ENCODE peak calls at places on chromosomes 11 and 22, in four cellular contexts. J is AML-193; W is activated naive CD4-positive, alpha-beta T cell treated with Interleukin-2 at 50 U/mL for 16 hours; M is pancreas. L is an unnamed sample.
A peak's percentile ranks its signal among the peaks of the same experiment; 100 is the strongest.

GRCh38 chr11:95891423-95892177 is 32.3 kb downstream of the MTMR2 start:
- DNase-seq in J (no peak), W (no peak), M (no peak), L (no peak)

GRCh38 chr11:27216268-27217149 is 146.5 kb downstream of the CCDC34 start:
- DNase-seq in J (no peak), W (no peak), M (peak; percentile 61), L (peak; percentile 94)

GRCh38 chr11:64088159-64089026 is 52.7 kb downstream of the FLRT1 start:
- DNase-seq in J (no peak), W (peak; percentile 4), M (no peak), L (peak; percentile 54)

GRCh38 chr11:17985517-17985916 is 27.3 kb downstream of the SERGEF start:
- DNase-seq in J (no peak), W (no peak), M (peak; percentile 20), L (no peak)

GRCh38 chr11:89381094-89381493 is 110.1 kb downstream of the NOX4 start:
- DNase-seq in J (no peak), W (no peak), M (no peak), L (no peak)

GRCh38 chr11:113393501-113393985 is 6.0 kb downstream of the ANKK1 start:
- DNase-seq in J (no peak), W (no peak), M (no peak), L (no peak)

GRCh38 chr11:29120329-29120695 is 896.5 kb downstream of the KCNA4 start:
- DNase-seq in J (no peak), W (no peak), M (no peak), L (no peak)

GRCh38 chr22:31726692-31727091 is 23.2 kb downstream of the PRR14L start:
- DNase-seq in J (no peak), W (no peak), M (no peak), L (no peak)

GRCh38 chr11:91199866-91200265 is 977.0 kb upstream of the CHORDC1 start:
- DNase-seq in J (no peak), W (no peak), M (no peak), L (no peak)

GRCh38 chr22:44916281-44917231 is 93.2 kb downstream of the PHF21B start:
- DNase-seq in J (no peak), W (no peak), M (no peak), L (no peak)

GRCh38 chr11:95282337-95282751 is 51.3 kb upstream of the SESN3 start:
- DNase-seq in J (peak; percentile 79), W (no peak), M (peak; percentile 3), L (no peak)

GRCh38 chr11:91513734-91514133 is 710.9 kb upstream of the FAT3 start:
- DNase-seq in J (no peak), W (no peak), M (no peak), L (no peak)

GRCh38 chr11:22189660-22190059 is 3.2 kb upstream of the ANO5 start:
- DNase-seq in J (no peak), W (no peak), M (no peak), L (no peak)

GRCh38 chr22:17237031-17237668 is 17.9 kb upstream of the ADA2 start:
- DNase-seq in J (no peak), W (no peak), M (no peak), L (no peak)

GRCh38 chr11:112477929-112478317 is 217.3 kb upstream of the PLET1 start:
- DNase-seq in J (no peak), W (no peak), M (no peak), L (no peak)

GRCh38 chr11:121048464-121049233 is 24.7 kb downstream of the TBCEL start:
- DNase-seq in J (no peak), W (no peak), M (no peak), L (no peak)

GRCh38 chr11:112697371-112697770 is 263.8 kb upstream of the NCAM1 start:
- DNase-seq in J (no peak), W (no peak), M (no peak), L (no peak)

GRCh38 chr11:77299528-77299993 is 1.9 kb downstream of the GDPD4 start:
- DNase-seq in J (no peak), W (no peak), M (no peak), L (no peak)

GRCh38 chr11:102669664-102670063 is 35.9 kb downstream of the MMP27 start:
- DNase-seq in J (no peak), W (no peak), M (no peak), L (no peak)

GRCh38 chr22:35766654-35767580 is 49.2 kb downstream of the APOL5 start:
- DNase-seq in J (no peak), W (no peak), M (no peak), L (no peak)

GRCh38 chr11:57427692-57428082 is 766 bp upstream of the SLC43A3 start:
- DNase-seq in J (no peak), W (no peak), M (peak; percentile 24), L (peak; percentile 86)

GRCh38 chr11:66328307-66329144 is 7.7 kb downstream of the RIN1 start:
- DNase-seq in J (peak; percentile 55), W (peak; percentile 83), M (peak; percentile 60), L (peak; percentile 91)

GRCh38 chr11:118291453-118291852 is 13.1 kb upstream of the CD3E start:
- DNase-seq in J (no peak), W (no peak), M (no peak), L (no peak)

GRCh38 chr11:79237111-79237510 is 203.7 kb downstream of the TENM4 start:
- DNase-seq in J (no peak), W (no peak), M (no peak), L (no peak)

GRCh38 chr11:99422581-99423434 is 402.1 kb downstream of the CNTN5 start:
- DNase-seq in J (no peak), W (no peak), M (no peak), L (no peak)

GRCh38 chr11:64568584-64569140 is 22.4 kb upstream of the SLC22A12 start:
- DNase-seq in J (no peak), W (no peak), M (no peak), L (no peak)

GRCh38 chr11:68120212-68121066 is 749 bp downstream of the CHKA start:
- DNase-seq in J (no peak), W (peak; percentile 35), M (peak; percentile 59), L (peak; percentile 85)

GRCh38 chr11:132895340-132895739 is 637.0 kb downstream of the OPCML start:
- DNase-seq in J (no peak), W (no peak), M (no peak), L (no peak)

GRCh38 chr11:70568504-70569172 is 170.3 kb downstream of the CTTN start:
- DNase-seq in J (no peak), W (no peak), M (no peak), L (peak; percentile 83)

L was measured in right cardiac atrium.